ENCODE peak calls at places on chromosomes 2 and 18, in four cellular contexts. One of them, this sample, is unnamed.

GRCh38 chr18:12518326-12518725 is 110.6 kb downstream of the PRELID3A start:
- DNase-seq in activated CD4-positive, alpha-beta T cell treated with anti-CD3 and anti-CD28 coated beads, Interleukin-2, amount 50 U/mL, for 48 hours: no peak
- DNase-seq in activated CD8-positive, alpha-beta memory T cell treated with anti-CD3 and anti-CD28 coated beads, Interleukin-2, amount 50 U/mL, for 48 hours: no peak
- DNase-seq in stimulated activated CD4-positive, alpha-beta T cell treated with anti-CD3 and anti-CD28 coated beads, Interleukin-2, amount 100 ng/mL, for 48 hours: no peak
- DNase-seq in this sample: no peak

GRCh38 chr18:3056311-3056710 is 43.4 kb upstream of the LPIN2 start:
- DNase-seq in activated CD4-positive, alpha-beta T cell treated with anti-CD3 and anti-CD28 coated beads, Interleukin-2, amount 50 U/mL, for 48 hours: no peak
- DNase-seq in activated CD8-positive, alpha-beta memory T cell treated with anti-CD3 and anti-CD28 coated beads, Interleukin-2, amount 50 U/mL, for 48 hours: peak
- DNase-seq in stimulated activated CD4-positive, alpha-beta T cell treated with anti-CD3 and anti-CD28 coated beads, Interleukin-2, amount 100 ng/mL, for 48 hours: no peak
- DNase-seq in this sample: no peak

GRCh38 chr18:35553300-35553699 is 28.2 kb upstream of the GALNT1 start:
- DNase-seq in stimulated activated CD4-positive, alpha-beta T cell treated with anti-CD3 and anti-CD28 coated beads, Interleukin-2, amount 100 ng/mL, for 48 hours: no peak
- DNase-seq in activated CD8-positive, alpha-beta memory T cell treated with anti-CD3 and anti-CD28 coated beads, Interleukin-2, amount 50 U/mL, for 48 hours: no peak
- DNase-seq in activated CD4-positive, alpha-beta T cell treated with anti-CD3 and anti-CD28 coated beads, Interleukin-2, amount 50 U/mL, for 48 hours: no peak
- DNase-seq in this sample: no peak

GRCh38 chr18:60377778-60378469 is 5.3 kb upstream of the MC4R start:
- DNase-seq in stimulated activated CD4-positive, alpha-beta T cell treated with anti-CD3 and anti-CD28 coated beads, Interleukin-2, amount 100 ng/mL, for 48 hours: no peak
- DNase-seq in activated CD4-positive, alpha-beta T cell treated with anti-CD3 and anti-CD28 coated beads, Interleukin-2, amount 50 U/mL, for 48 hours: no peak
- DNase-seq in activated CD8-positive, alpha-beta memory T cell treated with anti-CD3 and anti-CD28 coated beads, Interleukin-2, amount 50 U/mL, for 48 hours: no peak
- DNase-seq in this sample: no peak

GRCh38 chr2:231000211-231000904 is 4.4 kb downstream of the SPATA3 start:
- DNase-seq in stimulated activated CD4-positive, alpha-beta T cell treated with anti-CD3 and anti-CD28 coated beads, Interleukin-2, amount 100 ng/mL, for 48 hours: no peak
- DNase-seq in activated CD8-positive, alpha-beta memory T cell treated with anti-CD3 and anti-CD28 coated beads, Interleukin-2, amount 50 U/mL, for 48 hours: no peak
- DNase-seq in activated CD4-positive, alpha-beta T cell treated with anti-CD3 and anti-CD28 coated beads, Interleukin-2, amount 50 U/mL, for 48 hours: no peak
- DNase-seq in this sample: no peak

GRCh38 chr2:76039505-76039904 is 328.8 kb upstream of the GCFC2 start:
- DNase-seq in stimulated activated CD4-positive, alpha-beta T cell treated with anti-CD3 and anti-CD28 coated beads, Interleukin-2, amount 100 ng/mL, for 48 hours: no peak
- DNase-seq in activated CD4-positive, alpha-beta T cell treated with anti-CD3 and anti-CD28 coated beads, Interleukin-2, amount 50 U/mL, for 48 hours: no peak
- DNase-seq in activated CD8-positive, alpha-beta memory T cell treated with anti-CD3 and anti-CD28 coated beads, Interleukin-2, amount 50 U/mL, for 48 hours: no peak
- DNase-seq in this sample: no peak

GRCh38 chr2:239065962-239066361 is 218.1 kb downstream of the TWIST2 start:
- DNase-seq in stimulated activated CD4-positive, alpha-beta T cell treated with anti-CD3 and anti-CD28 coated beads, Interleukin-2, amount 100 ng/mL, for 48 hours: no peak
- DNase-seq in activated CD4-positive, alpha-beta T cell treated with anti-CD3 and anti-CD28 coated beads, Interleukin-2, amount 50 U/mL, for 48 hours: no peak
- DNase-seq in activated CD8-positive, alpha-beta memory T cell treated with anti-CD3 and anti-CD28 coated beads, Interleukin-2, amount 50 U/mL, for 48 hours: no peak
- DNase-seq in this sample: no peak

GRCh38 chr2:215917953-215918620 is 95.3 kb downstream of the MREG start:
- DNase-seq in activated CD4-positive, alpha-beta T cell treated with anti-CD3 and anti-CD28 coated beads, Interleukin-2, amount 50 U/mL, for 48 hours: no peak
- DNase-seq in stimulated activated CD4-positive, alpha-beta T cell treated with anti-CD3 and anti-CD28 coated beads, Interleukin-2, amount 100 ng/mL, for 48 hours: no peak
- DNase-seq in activated CD8-positive, alpha-beta memory T cell treated with anti-CD3 and anti-CD28 coated beads, Interleukin-2, amount 50 U/mL, for 48 hours: no peak
- DNase-seq in this sample: no peak

GRCh38 chr2:112001942-112002341 is 53.1 kb upstream of the TMEM87B start:
- DNase-seq in activated CD4-positive, alpha-beta T cell treated with anti-CD3 and anti-CD28 coated beads, Interleukin-2, amount 50 U/mL, for 48 hours: no peak
- DNase-seq in activated CD8-positive, alpha-beta memory T cell treated with anti-CD3 and anti-CD28 coated beads, Interleukin-2, amount 50 U/mL, for 48 hours: no peak
- DNase-seq in stimulated activated CD4-positive, alpha-beta T cell treated with anti-CD3 and anti-CD28 coated beads, Interleukin-2, amount 100 ng/mL, for 48 hours: no peak
- DNase-seq in this sample: no peak

GRCh38 chr2:9678554-9678953 is 47.8 kb upstream of the YWHAQ start:
- DNase-seq in stimulated activated CD4-positive, alpha-beta T cell treated with anti-CD3 and anti-CD28 coated beads, Interleukin-2, amount 100 ng/mL, for 48 hours: no peak
- DNase-seq in activated CD8-positive, alpha-beta memory T cell treated with anti-CD3 and anti-CD28 coated beads, Interleukin-2, amount 50 U/mL, for 48 hours: no peak
- DNase-seq in activated CD4-positive, alpha-beta T cell treated with anti-CD3 and anti-CD28 coated beads, Interleukin-2, amount 50 U/mL, for 48 hours: no peak
- DNase-seq in this sample: no peak

GRCh38 chr2:160613466-160614153 is 120.0 kb upstream of the RBMS1 start:
- DNase-seq in activated CD8-positive, alpha-beta memory T cell treated with anti-CD3 and anti-CD28 coated beads, Interleukin-2, amount 50 U/mL, for 48 hours: no peak
- DNase-seq in stimulated activated CD4-positive, alpha-beta T cell treated with anti-CD3 and anti-CD28 coated beads, Interleukin-2, amount 100 ng/mL, for 48 hours: no peak
- DNase-seq in activated CD4-positive, alpha-beta T cell treated with anti-CD3 and anti-CD28 coated beads, Interleukin-2, amount 50 U/mL, for 48 hours: no peak
- DNase-seq in this sample: no peak

GRCh38 chr2:178796079-178796677 is 11.0 kb downstream of the TTN start:
- DNase-seq in activated CD8-positive, alpha-beta memory T cell treated with anti-CD3 and anti-CD28 coated beads, Interleukin-2, amount 50 U/mL, for 48 hours: no peak
- DNase-seq in stimulated activated CD4-positive, alpha-beta T cell treated with anti-CD3 and anti-CD28 coated beads, Interleukin-2, amount 100 ng/mL, for 48 hours: no peak
- DNase-seq in activated CD4-positive, alpha-beta T cell treated with anti-CD3 and anti-CD28 coated beads, Interleukin-2, amount 50 U/mL, for 48 hours: no peak
- DNase-seq in this sample: no peak

GRCh38 chr2:38601463-38602135 is 1.1 kb downstream of the HNRNPLL start:
- DNase-seq in activated CD8-positive, alpha-beta memory T cell treated with anti-CD3 and anti-CD28 coated beads, Interleukin-2, amount 50 U/mL, for 48 hours: no peak
- DNase-seq in stimulated activated CD4-positive, alpha-beta T cell treated with anti-CD3 and anti-CD28 coated beads, Interleukin-2, amount 100 ng/mL, for 48 hours: no peak
- DNase-seq in activated CD4-positive, alpha-beta T cell treated with anti-CD3 and anti-CD28 coated beads, Interleukin-2, amount 50 U/mL, for 48 hours: no peak
- DNase-seq in this sample: no peak